ENCODE peak calls at places on chromosomes 16 and 17, in ten cellular contexts. One of them, this sample, is unnamed.
A peak's percentile ranks its signal among the peaks of the same experiment; 100 is the strongest.

GRCh38 chr16:47358816-47359215 is 102.0 kb downstream of the ITFG1 start:
- DNase-seq in T follicular helper cell: no peak
- DNase-seq in tibial nerve: no peak
- DNase-seq in activated CD4-positive, alpha-beta memory T cell treated with anti-CD3 and anti-CD28 coated beads for 36 hours: no peak
- DNase-seq in CD8-positive, alpha-beta T cell: no peak
- DNase-seq in activated T-helper 1 cell treated with anti-CD3 and anti-CD28 coated beads, Interleukin-12 subunit alpha, Interleukin-12 subunit beta, Interleukin-2, Interleukin-4 antibody, amounts not matched to agents 30 ng/mL and 10 ng/mL and 1 ng/mL, durations not matched to agents 14 hours and 24 hours and 36 hours: no peak
- DNase-seq in HCEC 1CT: peak; percentile 54
- DNase-seq in nucleus accumbens: no peak
- DNase-seq in midbrain: no peak
- DNase-seq in M059J: peak; percentile 89
- DNase-seq in this sample: no peak

GRCh38 chr17:75531724-75532090 is 6.2 kb downstream of the LLGL2 start:
- DNase-seq in CD8-positive, alpha-beta T cell: no peak
- DNase-seq in midbrain: no peak
- DNase-seq in activated CD4-positive, alpha-beta memory T cell treated with anti-CD3 and anti-CD28 coated beads for 36 hours: no peak
- DNase-seq in T follicular helper cell: no peak
- DNase-seq in HCEC 1CT: no peak
- DNase-seq in activated T-helper 1 cell treated with anti-CD3 and anti-CD28 coated beads, Interleukin-12 subunit alpha, Interleukin-12 subunit beta, Interleukin-2, Interleukin-4 antibody, amounts not matched to agents 30 ng/mL and 10 ng/mL and 1 ng/mL, durations not matched to agents 14 hours and 24 hours and 36 hours: no peak
- DNase-seq in nucleus accumbens: no peak
- DNase-seq in tibial nerve: no peak
- DNase-seq in M059J: no peak
- DNase-seq in this sample: no peak

GRCh38 chr17:28598799-28599310 is at the start of gene SPAG5:
- DNase-seq in activated T-helper 1 cell treated with anti-CD3 and anti-CD28 coated beads, Interleukin-12 subunit alpha, Interleukin-12 subunit beta, Interleukin-2, Interleukin-4 antibody, amounts not matched to agents 30 ng/mL and 10 ng/mL and 1 ng/mL, durations not matched to agents 14 hours and 24 hours and 36 hours: peak; percentile 96
- DNase-seq in HCEC 1CT: peak; percentile 91
- DNase-seq in nucleus accumbens: peak; percentile 33
- DNase-seq in T follicular helper cell: peak; percentile 93
- DNase-seq in activated CD4-positive, alpha-beta memory T cell treated with anti-CD3 and anti-CD28 coated beads for 36 hours: peak; percentile 97
- DNase-seq in midbrain: peak; percentile 91
- DNase-seq in M059J: peak; percentile 90
- DNase-seq in tibial nerve: peak; percentile 90
- DNase-seq in CD8-positive, alpha-beta T cell: peak; percentile 94
- DNase-seq in this sample: peak; percentile 97

GRCh38 chr16:22353188-22353919 is 21.1 kb downstream of the CDR2 start:
- DNase-seq in midbrain: no peak
- DNase-seq in CD8-positive, alpha-beta T cell: peak; percentile 21
- DNase-seq in activated CD4-positive, alpha-beta memory T cell treated with anti-CD3 and anti-CD28 coated beads for 36 hours: no peak
- DNase-seq in activated T-helper 1 cell treated with anti-CD3 and anti-CD28 coated beads, Interleukin-12 subunit alpha, Interleukin-12 subunit beta, Interleukin-2, Interleukin-4 antibody, amounts not matched to agents 30 ng/mL and 10 ng/mL and 1 ng/mL, durations not matched to agents 14 hours and 24 hours and 36 hours: peak; percentile 6
- DNase-seq in T follicular helper cell: no peak
- DNase-seq in M059J: peak; percentile 89
- DNase-seq in HCEC 1CT: peak; percentile 71
- DNase-seq in tibial nerve: no peak
- DNase-seq in nucleus accumbens: no peak
- DNase-seq in this sample: no peak

GRCh38 chr17:80632046-80632581 is 87.5 kb downstream of the RPTOR start:
- DNase-seq in activated CD4-positive, alpha-beta memory T cell treated with anti-CD3 and anti-CD28 coated beads for 36 hours: no peak
- DNase-seq in activated T-helper 1 cell treated with anti-CD3 and anti-CD28 coated beads, Interleukin-12 subunit alpha, Interleukin-12 subunit beta, Interleukin-2, Interleukin-4 antibody, amounts not matched to agents 30 ng/mL and 10 ng/mL and 1 ng/mL, durations not matched to agents 14 hours and 24 hours and 36 hours: no peak
- DNase-seq in M059J: no peak
- DNase-seq in midbrain: no peak
- DNase-seq in T follicular helper cell: no peak
- DNase-seq in CD8-positive, alpha-beta T cell: no peak
- DNase-seq in tibial nerve: no peak
- DNase-seq in nucleus accumbens: no peak
- DNase-seq in HCEC 1CT: no peak
- DNase-seq in this sample: no peak

GRCh38 chr17:76048711-76049110 is 21.6 kb upstream of the EVPL start:
- DNase-seq in HCEC 1CT: no peak
- DNase-seq in tibial nerve: no peak
- DNase-seq in CD8-positive, alpha-beta T cell: no peak
- DNase-seq in M059J: peak; percentile 47
- DNase-seq in midbrain: no peak
- DNase-seq in activated CD4-positive, alpha-beta memory T cell treated with anti-CD3 and anti-CD28 coated beads for 36 hours: no peak
- DNase-seq in nucleus accumbens: no peak
- DNase-seq in T follicular helper cell: no peak
- DNase-seq in activated T-helper 1 cell treated with anti-CD3 and anti-CD28 coated beads, Interleukin-12 subunit alpha, Interleukin-12 subunit beta, Interleukin-2, Interleukin-4 antibody, amounts not matched to agents 30 ng/mL and 10 ng/mL and 1 ng/mL, durations not matched to agents 14 hours and 24 hours and 36 hours: no peak
- DNase-seq in this sample: no peak

GRCh38 chr17:72011561-72011960 is 109.3 kb upstream of the SOX9 start:
- DNase-seq in M059J: no peak
- DNase-seq in nucleus accumbens: no peak
- DNase-seq in T follicular helper cell: no peak
- DNase-seq in activated CD4-positive, alpha-beta memory T cell treated with anti-CD3 and anti-CD28 coated beads for 36 hours: no peak
- DNase-seq in tibial nerve: no peak
- DNase-seq in midbrain: no peak
- DNase-seq in HCEC 1CT: no peak
- DNase-seq in activated T-helper 1 cell treated with anti-CD3 and anti-CD28 coated beads, Interleukin-12 subunit alpha, Interleukin-12 subunit beta, Interleukin-2, Interleukin-4 antibody, amounts not matched to agents 30 ng/mL and 10 ng/mL and 1 ng/mL, durations not matched to agents 14 hours and 24 hours and 36 hours: no peak
- DNase-seq in CD8-positive, alpha-beta T cell: no peak
- DNase-seq in this sample: no peak

GRCh38 chr16:76176153-76176552 is 101.0 kb upstream of the CNTNAP4 start:
- DNase-seq in nucleus accumbens: no peak
- DNase-seq in CD8-positive, alpha-beta T cell: no peak
- DNase-seq in M059J: no peak
- DNase-seq in HCEC 1CT: no peak
- DNase-seq in activated T-helper 1 cell treated with anti-CD3 and anti-CD28 coated beads, Interleukin-12 subunit alpha, Interleukin-12 subunit beta, Interleukin-2, Interleukin-4 antibody, amounts not matched to agents 30 ng/mL and 10 ng/mL and 1 ng/mL, durations not matched to agents 14 hours and 24 hours and 36 hours: no peak
- DNase-seq in midbrain: no peak
- DNase-seq in T follicular helper cell: no peak
- DNase-seq in activated CD4-positive, alpha-beta memory T cell treated with anti-CD3 and anti-CD28 coated beads for 36 hours: no peak
- DNase-seq in tibial nerve: no peak
- DNase-seq in this sample: no peak

GRCh38 chr17:73643012-73643845 is 1.0 kb downstream of the SDK2 start:
- DNase-seq in M059J: no peak
- DNase-seq in midbrain: peak; percentile 15
- DNase-seq in activated T-helper 1 cell treated with anti-CD3 and anti-CD28 coated beads, Interleukin-12 subunit alpha, Interleukin-12 subunit beta, Interleukin-2, Interleukin-4 antibody, amounts not matched to agents 30 ng/mL and 10 ng/mL and 1 ng/mL, durations not matched to agents 14 hours and 24 hours and 36 hours: no peak
- DNase-seq in T follicular helper cell: no peak
- DNase-seq in tibial nerve: no peak
- DNase-seq in HCEC 1CT: no peak
- DNase-seq in nucleus accumbens: no peak
- DNase-seq in activated CD4-positive, alpha-beta memory T cell treated with anti-CD3 and anti-CD28 coated beads for 36 hours: peak; percentile 26
- DNase-seq in CD8-positive, alpha-beta T cell: no peak
- DNase-seq in this sample: peak; percentile 79